ENCODE peak calls at places on chromosomes 12 and 14, in four cellular contexts. V is left ventricle myocardium inferior, U is SJSA1, A is K562. P is an unnamed sample.

GRCh38 chr12:28998662-28999120 is 150.4 kb upstream of the FAR2 start:
- DNase-seq in V (no peak), U (no peak), A (peak; percentile 11), P (peak; percentile 14)

GRCh38 chr14:29236401-29236800 is 469.8 kb downstream of the FOXG1 start:
- DNase-seq in V (no peak), U (no peak), A (no peak), P (no peak)

GRCh38 chr12:89225401-89225800 is 126.9 kb downstream of the DUSP6 start:
- DNase-seq in A (no peak), V (peak; percentile 13), U (no peak), P (no peak)

GRCh38 chr12:114884535-114884934 is 200.6 kb upstream of the TBX3 start:
- DNase-seq in V (no peak), U (no peak), A (no peak), P (no peak)

GRCh38 chr12:45257185-45257585 is 41.3 kb downstream of the ANO6 start:
- DNase-seq in U (no peak), V (no peak), A (no peak), P (no peak)

GRCh38 chr12:130813949-130814348 is 25.1 kb downstream of the STX2 start:
- DNase-seq in A (no peak), U (no peak), V (no peak), P (no peak)

GRCh38 chr14:79986251-79986650 is 225.1 kb downstream of the DIO2 start:
- DNase-seq in V (no peak), A (no peak), U (no peak), P (no peak)

GRCh38 chr14:22505751-22506710 is 83.0 kb downstream of the DAD1 start:
- DNase-seq in U (no peak), A (no peak), V (no peak), P (no peak)

GRCh38 chr12:107844312-107844921 is 69.9 kb downstream of the ASCL4 start:
- DNase-seq in V (no peak), U (no peak), A (no peak), P (no peak)

GRCh38 chr12:5417500-5417899 is 14.4 kb upstream of the NTF3 start:
- DNase-seq in A (no peak), V (no peak), U (no peak), P (no peak)

GRCh38 chr12:7588703-7589329 is 76.9 kb downstream of the APOBEC1 start:
- DNase-seq in V (no peak), A (peak; percentile 37), U (no peak), P (peak; percentile 66)

GRCh38 chr14:32070282-32070681 is 6.8 kb upstream of the ARHGAP5 start:
- DNase-seq in V (no peak), U (no peak), A (no peak), P (no peak)

GRCh38 chr12:23621910-23622309 is 327.6 kb downstream of the SOX5 start:
- DNase-seq in U (no peak), A (no peak), V (no peak), P (no peak)

GRCh38 chr12:103745962-103746361 is 95.1 kb downstream of the NT5DC3 start:
- DNase-seq in U (no peak), V (no peak), A (no peak), P (no peak)

GRCh38 chr12:130655010-130655409 is 61.1 kb downstream of the RIMBP2 start:
- DNase-seq in V (no peak), U (no peak), A (no peak), P (no peak)

GRCh38 chr14:49796025-49796424 is 28.1 kb downstream of the KLHDC2 start:
- DNase-seq in V (no peak), A (no peak), U (no peak), P (no peak)

GRCh38 chr12:121465921-121466799 is 66.2 kb downstream of the RNF34 start:
- DNase-seq in A (peak; percentile 41), V (no peak), U (no peak), P (peak; percentile 43)

GRCh38 chr12:15322164-15323054 is at the start of gene PTPRO:
- DNase-seq in U (no peak), A (no peak), V (no peak), P (no peak)

GRCh38 chr12:91139264-91139663 is 28.0 kb upstream of the LUM start:
- DNase-seq in U (no peak), A (no peak), V (no peak), P (no peak)

GRCh38 chr14:87133073-87133815 is 859.7 kb downstream of the GALC start:
- DNase-seq in V (peak; percentile 19), A (no peak), U (no peak), P (no peak)

P was measured in erythroblast.